ENCODE peak calls at places on chromosomes 3 and 15, in five cellular contexts. S, K, R, J and Y are unnamed samples.
A peak's percentile ranks its signal among the peaks of the same experiment; 100 is the strongest.

GRCh38 chr15:68559342-68560310 is 19.2 kb upstream of the CORO2B start:
- DNase-seq in S (peak; percentile 97), K (no peak), R (peak; percentile 87), J (peak; percentile 76), Y (peak; percentile 82)

GRCh38 chr15:71784719-71785118 is 25.6 kb upstream of the NR2E3 start:
- DNase-seq in S (no peak), K (no peak), R (no peak), J (no peak), Y (no peak)

GRCh38 chr3:55968331-55968730 is 481.2 kb upstream of the WNT5A start:
- DNase-seq in S (no peak), K (no peak), R (no peak), J (no peak), Y (no peak)

GRCh38 chr3:71581451-71581980 is 2.0 kb downstream of the FOXP1 start:
- DNase-seq in S (peak; percentile 62), K (no peak), R (peak; percentile 73), J (no peak), Y (peak; percentile 21)

GRCh38 chr3:45119824-45120614 is 26.2 kb downstream of the CDCP1 start:
- DNase-seq in S (no peak), K (no peak), R (no peak), J (no peak), Y (no peak)

GRCh38 chr3:123605789-123606234 is 21.0 kb upstream of the HACD2 start:
- DNase-seq in S (no peak), K (peak; percentile 49), R (no peak), J (no peak), Y (peak; percentile 42)

GRCh38 chr3:104750581-104750980 is 616.1 kb upstream of the ALCAM start:
- DNase-seq in S (no peak), K (no peak), R (no peak), J (peak; percentile 73), Y (no peak)

GRCh38 chr3:190105876-190106275 is 14.8 kb downstream of the P3H2 start:
- DNase-seq in S (no peak), K (no peak), R (no peak), J (no peak), Y (no peak)

GRCh38 chr3:17755836-17756235 is 13.4 kb upstream of the TBC1D5 start:
- DNase-seq in S (no peak), K (no peak), R (no peak), J (peak; percentile 90), Y (no peak)

GRCh38 chr15:78950906-78951840 is 6.3 kb upstream of the CTSH start:
- DNase-seq in S (no peak), K (no peak), R (no peak), J (no peak), Y (no peak)

GRCh38 chr3:69642606-69643005 is 96.7 kb upstream of the MITF start:
- DNase-seq in S (no peak), K (no peak), R (no peak), J (no peak), Y (no peak)

DNA sequence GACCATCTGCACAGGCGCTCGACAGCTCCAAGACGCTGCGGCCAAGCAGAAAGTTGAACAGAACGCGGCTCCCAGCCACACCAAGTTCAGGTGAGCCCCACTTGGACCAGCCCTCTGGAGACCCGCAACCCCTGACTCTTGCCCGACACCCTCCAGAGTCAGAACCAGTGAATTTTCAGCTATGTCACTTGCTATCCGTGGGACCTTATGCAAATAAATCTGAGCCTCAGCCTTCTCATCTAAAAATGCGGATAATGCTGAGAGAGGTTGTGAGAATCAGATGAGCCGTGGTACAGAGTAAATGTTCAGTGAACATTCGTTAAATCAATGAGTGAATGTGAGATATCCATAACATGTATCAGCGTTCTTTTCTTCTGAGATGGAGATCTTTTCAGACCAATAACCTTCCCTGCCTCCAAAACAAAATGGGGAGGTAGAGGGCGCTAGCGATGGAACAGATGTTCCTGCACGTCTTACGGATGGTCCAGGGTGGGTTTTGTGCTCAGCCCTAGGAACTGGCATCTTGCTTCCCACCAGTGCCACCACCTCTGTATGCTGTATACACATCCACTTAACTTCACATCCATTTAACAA is 524 bp downstream of the MRPS11 start:
- DNase-seq in S (no peak), K (no peak), R (no peak), J (peak; percentile 20), Y (no peak)
- TF ChIP-seq CTCF in S (no peak), K (peak; percentile 42), R (no peak), J (peak; percentile 44), Y (no peak)

DNA sequence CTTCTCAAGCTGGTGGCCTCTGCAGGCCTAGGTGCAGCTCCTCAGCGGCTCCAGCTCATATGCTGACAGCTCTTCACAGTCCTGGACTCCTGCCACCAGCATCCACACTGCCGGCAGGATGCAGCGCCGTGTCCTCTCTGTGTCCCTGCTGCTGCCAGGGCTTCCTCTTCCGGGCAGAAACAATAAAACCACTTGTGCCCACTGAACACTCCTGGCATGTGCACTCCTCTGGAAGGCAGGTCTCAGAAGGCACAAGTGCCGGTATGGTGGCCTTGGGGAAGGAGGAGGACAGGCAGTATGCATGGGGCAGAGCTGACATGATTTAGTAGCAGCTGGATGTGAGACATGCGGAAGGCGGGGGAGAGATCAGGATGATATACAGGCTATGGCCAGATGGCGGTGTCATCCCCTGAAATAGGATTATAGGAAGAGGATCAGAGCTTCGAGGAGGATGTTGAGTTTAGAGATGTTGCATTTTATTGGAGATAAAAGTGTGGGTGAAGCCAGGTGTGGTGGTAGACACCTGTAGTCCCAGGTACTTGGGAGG is 7.5 kb upstream of the MAN2A2 start:
- DNase-seq in S (no peak), K (no peak), R (no peak), J (no peak), Y (no peak)
- TF ChIP-seq CTCF in S (no peak), K (no peak), R (no peak), J (no peak), Y (no peak)

GRCh38 chr3:135891121-135891520 is 74.4 kb upstream of the PPP2R3A start:
- DNase-seq in S (no peak), K (no peak), R (no peak), J (no peak), Y (no peak)

GRCh38 chr3:135895106-135895733 is 70.3 kb upstream of the PPP2R3A start:
- DNase-seq in S (peak; percentile 78), K (peak; percentile 24), R (peak; percentile 74), J (peak; percentile 59), Y (peak; percentile 44)

GRCh38 chr3:135896613-135897012 is 68.9 kb upstream of the PPP2R3A start:
- DNase-seq in S (no peak), K (no peak), R (no peak), J (no peak), Y (no peak)

GRCh38 chr3:135898774-135899173 is 66.8 kb upstream of the PPP2R3A start:
- DNase-seq in S (no peak), K (no peak), R (no peak), J (no peak), Y (no peak)

GRCh38 chr3:135895734-135896121 is 69.8 kb upstream of the PPP2R3A start:
- DNase-seq in S (no peak), K (no peak), R (no peak), J (no peak), Y (no peak)
- TF ChIP-seq CTCF in S (no peak), K (no peak), R (no peak), J (no peak), Y (no peak)

DNA sequence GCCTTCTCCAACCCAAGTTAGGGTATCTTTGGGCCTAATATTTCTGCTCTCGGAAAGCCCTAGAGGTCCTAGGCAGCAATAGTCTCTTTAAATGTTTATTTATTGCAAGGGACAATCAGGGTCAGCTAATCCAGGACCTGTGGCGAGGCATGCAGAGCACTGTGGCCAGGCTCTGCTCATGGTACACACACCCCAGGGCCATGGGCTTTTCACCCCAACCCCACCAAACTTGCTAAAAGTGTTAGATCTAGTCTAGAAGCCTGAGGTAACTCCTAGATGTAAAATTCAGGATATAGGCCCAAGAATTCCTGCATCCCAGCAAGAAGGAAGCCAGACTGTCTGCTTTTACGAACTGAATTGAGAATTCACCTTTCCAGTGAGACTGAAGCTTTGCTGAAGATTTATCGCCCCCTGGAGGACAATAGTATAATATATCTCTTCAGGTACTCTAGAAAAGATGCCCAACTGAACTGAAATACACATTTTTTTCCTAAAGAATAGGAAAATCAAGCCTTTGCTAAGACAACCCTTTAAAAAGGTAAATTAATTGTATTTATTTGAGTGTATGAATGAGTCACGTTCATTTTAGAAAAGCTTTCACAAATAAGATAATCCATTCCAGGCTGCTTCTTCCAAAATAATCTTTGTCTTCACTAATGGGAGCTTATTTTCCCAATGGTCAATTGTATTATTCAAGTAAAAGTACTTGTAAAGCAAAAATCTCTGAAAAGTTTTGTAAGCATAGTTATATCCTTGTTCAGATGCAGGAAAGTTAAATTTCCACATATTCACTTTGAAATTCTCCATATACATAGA is 89.8 kb downstream of the LRRC3B start:
- DNase-seq in S (no peak), K (peak; percentile 3), R (no peak), J (peak; percentile 72), Y (peak; percentile 46)
- TF ChIP-seq CTCF in S (peak; percentile 89), K (peak; percentile 56), R (peak; percentile 59), J (peak; percentile 78), Y (peak; percentile 38)

DNA sequence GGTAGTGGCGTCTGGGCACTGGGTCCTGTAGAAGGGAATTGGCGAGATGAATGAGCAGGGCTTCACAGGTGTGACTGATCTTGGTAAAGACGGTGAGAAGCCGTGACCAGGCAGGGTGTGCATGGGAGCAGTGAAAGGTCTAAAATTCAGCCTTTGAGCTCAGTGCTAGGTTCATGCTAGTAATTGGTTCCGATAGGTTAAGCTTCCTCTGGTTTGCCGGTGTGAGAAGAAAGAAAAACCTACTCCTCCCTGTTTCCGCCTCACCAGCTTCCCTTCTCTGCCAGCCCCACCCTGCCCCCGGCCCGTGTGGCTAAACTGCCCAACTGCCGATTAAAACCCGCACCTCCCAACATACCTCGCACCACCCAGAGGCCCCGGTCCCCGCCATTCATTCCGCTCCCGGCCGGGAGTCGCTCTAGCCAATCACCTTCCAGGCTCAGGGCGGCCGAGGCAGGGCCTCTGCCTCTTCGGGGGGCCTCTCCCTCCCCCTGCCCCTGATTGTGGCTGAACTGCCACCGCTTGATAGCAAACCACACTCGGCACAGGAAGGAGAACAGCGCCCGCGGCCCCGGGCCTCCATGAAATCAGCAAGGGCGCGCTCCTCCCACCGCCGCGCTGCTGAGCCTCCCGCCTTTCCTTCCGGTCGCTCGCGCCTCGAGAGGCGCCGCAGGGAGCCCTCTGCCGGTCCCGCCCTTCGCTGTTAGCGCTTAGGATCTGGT is 7.3 kb upstream of the NRROS start:
- DNase-seq in S (peak; percentile 82), K (peak; percentile 74), R (peak; percentile 94), J (peak; percentile 95), Y (peak; percentile 86)
- TF ChIP-seq CTCF in S (no peak), K (peak; percentile 31), R (peak; percentile 45), J (peak; percentile 25), Y (peak; percentile 34)

DNA sequence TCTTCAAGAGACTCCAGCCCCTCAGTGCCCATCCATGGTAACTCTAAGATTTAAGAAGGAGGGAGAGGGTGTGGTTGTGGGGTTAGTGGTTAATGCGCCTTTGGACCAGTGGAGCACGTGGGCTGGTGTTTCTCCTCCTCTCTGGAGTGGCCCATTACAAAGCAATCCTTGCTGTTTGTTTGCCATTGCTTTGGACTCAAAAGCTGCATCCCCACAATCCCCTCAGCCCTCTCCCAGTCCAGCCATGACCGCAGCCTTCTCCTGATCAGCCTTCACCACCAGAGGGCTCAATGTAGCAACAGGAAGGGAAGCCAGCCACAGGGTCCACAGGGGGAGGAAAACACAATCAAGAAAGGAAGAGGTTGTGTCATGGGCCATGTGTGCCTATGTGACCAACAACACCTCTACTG is 38.4 kb upstream of the FAM174B start:
- DNase-seq in S (no peak), K (no peak), R (no peak), J (no peak), Y (no peak)
- TF ChIP-seq CTCF in S (no peak), K (peak; percentile 21), R (no peak), J (peak; percentile 8), Y (peak; percentile 4)